ENCODE peak calls at places on chromosome 4, in ten cellular contexts. C is IMR-90; P is CD8-positive, alpha-beta T cell; L is lower lobe of right lung; H is psoas muscle; A is mammary epithelial cell; K is heart left ventricle; O is Peyer's patch; J is left lung; F is body of pancreas. S is an unnamed sample. For H3K4me1, the result is how much of the 10 kb centered on the place peaks cover.

GRCh38 chr4:53558981-53559620 is 32.2 kb downstream of the LNX1 start:
- DNase-seq in C (no peak), P (no peak), L (no peak), H (no peak), A (peak), K (no peak), O (no peak), J (no peak), F (no peak), S (no peak)

GRCh38 chr4:67575232-67575888 is 16.8 kb downstream of the STAP1 start:
- DNase-seq in C (no peak), P (no peak), L (no peak), H (no peak), A (no peak), K (no peak), O (no peak), J (no peak), F (no peak), S (no peak)

GRCh38 chr4:54661686-54662085 is 3.9 kb downstream of the KIT start:
- DNase-seq in C (peak), P (no peak), L (no peak), H (no peak), A (peak), K (no peak), O (no peak), J (no peak), F (no peak), S (peak)

GRCh38 chr4:109559625-109559982 is 442 bp upstream of the MCUB start:
- DNase-seq in C (no peak), P (peak), L (peak), H (peak), A (no peak), K (peak), O (peak), J (peak), F (no peak), S (peak)

GRCh38 chr4:102612824-102613366 is 111.7 kb downstream of the NFKB1 start:
- DNase-seq in C (no peak), P (peak), L (no peak), H (no peak), A (peak), K (no peak), O (no peak), J (no peak), F (no peak), S (no peak)

GRCh38 chr4:8846864-8847263 is 24.8 kb downstream of the HMX1 start:
- DNase-seq in C (no peak), P (no peak), L (peak), H (peak), A (no peak), K (no peak), O (no peak), J (peak), F (peak), S (peak)

GRCh38 chr4:122822466-122822865 is 4.2 kb upstream of the FGF2 start:
- DNase-seq in C (no peak), P (no peak), L (no peak), H (no peak), A (no peak), K (no peak), O (no peak), J (no peak), F (no peak), S (no peak)

GRCh38 chr4:146398896-146399443 is 122.8 kb downstream of the SLC10A7 start:
- DNase-seq in C (no peak), P (no peak), L (no peak), H (no peak), A (no peak), K (no peak), O (no peak), J (no peak), F (no peak), S (no peak)

GRCh38 chr4:145736241-145736831 is 56.4 kb downstream of the C4orf51 start:
- DNase-seq in C (no peak), P (no peak), L (peak), H (peak), A (no peak), K (peak), O (no peak), J (peak), F (peak), S (no peak)

GRCh38 chr4:75841641-75842520 is 60.4 kb downstream of the PPEF2 start:
- DNase-seq in C (no peak), P (no peak), L (no peak), H (no peak), A (no peak), K (peak), O (no peak), J (no peak), F (no peak), S (peak)

GRCh38 chr4:4430492-4431195 is 43.7 kb downstream of the NSG1 start:
- DNase-seq in C (peak), P (peak), L (no peak), H (no peak), A (peak), K (no peak), O (no peak), J (no peak), F (no peak), S (peak)

GRCh38 chr4:175435437-175435836 is 376.6 kb downstream of the GPM6A start:
- DNase-seq in C (peak), P (no peak), L (no peak), H (no peak), A (no peak), K (no peak), O (no peak), J (no peak), F (no peak), S (no peak)

GRCh38 chr4:173269280-173269679 is 64.9 kb downstream of the HMGB2 start:
- DNase-seq in C (no peak), P (no peak), L (no peak), H (no peak), A (no peak), K (no peak), O (no peak), J (no peak), F (no peak), S (no peak)

GRCh38 chr4:109721033-109721432 is 8.8 kb downstream of the PLA2G12A start:
- DNase-seq in C (peak), P (no peak), L (no peak), H (no peak), A (peak), K (no peak), O (no peak), J (no peak), F (no peak), S (peak)

GRCh38 chr4:40586729-40587128 is 42.9 kb downstream of the RBM47 start:
- DNase-seq in C (no peak), P (no peak), L (no peak), H (no peak), A (no peak), K (no peak), O (no peak), J (no peak), F (no peak), S (no peak)

GRCh38 chr4:53273726-53274125 is 92.1 kb downstream of the SCFD2 start:
- DNase-seq in C (peak), P (no peak), L (no peak), H (no peak), A (peak), K (no peak), O (no peak), J (no peak), F (no peak), S (peak)

GRCh38 chr4:169397762-169398161 is 127.0 kb upstream of the SH3RF1 start:
- DNase-seq in C (peak), P (no peak), L (no peak), H (no peak), A (peak), K (no peak), O (no peak), J (no peak), F (no peak), S (no peak)

GRCh38 chr4:99811850-99812249 is 4.8 kb upstream of the DAPP1 start:
- DNase-seq in C (peak), P (no peak), L (no peak), H (no peak), A (peak), K (no peak), O (peak), J (no peak), F (peak), S (no peak)

GRCh38 chr4:11475871-11476270 is 47.2 kb upstream of the HS3ST1 start:
- DNase-seq in C (no peak), P (no peak), L (no peak), H (no peak), A (no peak), K (no peak), O (no peak), J (no peak), F (no peak), S (no peak)

GRCh38 chr4:55018521-55018920 is 106.9 kb downstream of the KDR start:
- DNase-seq in C (peak), P (no peak), L (no peak), H (no peak), A (peak), K (no peak), O (no peak), J (no peak), F (no peak), S (no peak)

GRCh38 chr4:122099896-122100295 is 52.2 kb upstream of the BLTP1 start:
- DNase-seq in C (peak), P (no peak), L (no peak), H (no peak), A (no peak), K (no peak), O (no peak), J (no peak), F (no peak), S (no peak)

GRCh38 chr4:90357117-90357710 is 230.0 kb downstream of the CCSER1 start:
- DNase-seq in C (peak), P (no peak), L (no peak), H (no peak), A (peak), K (no peak), O (no peak), J (no peak), F (no peak), S (peak)

GRCh38 chr4:113732-114131 is 10.6 kb upstream of the ZNF718 start:
- DNase-seq in C (no peak), P (no peak), L (no peak), H (no peak), A (no peak), K (no peak), O (no peak), J (no peak), F (no peak), S (no peak)

GRCh38 chr4:167581449-167581965 is 347.2 kb upstream of the SPOCK3 start:
- DNase-seq in C (no peak), P (no peak), L (no peak), H (no peak), A (no peak), K (no peak), O (no peak), J (peak), F (no peak), S (no peak)

GRCh38 chr4:153295131-153295755 is 49.2 kb upstream of the MND1 start:
- DNase-seq in C (no peak), P (no peak), L (no peak), H (peak), A (peak), K (no peak), O (no peak), J (no peak), F (no peak), S (no peak)

GRCh38 chr4:116066711-116067245 is 953.4 kb upstream of the NDST4 start:
- DNase-seq in C (no peak), P (no peak), L (no peak), H (no peak), A (peak), K (no peak), O (no peak), J (no peak), F (no peak), S (peak)

GRCh38 chr4:80362578-80363181 is 27.1 kb downstream of the CFAP299 start:
- DNase-seq in C (peak), P (peak), L (no peak), H (no peak), A (peak), K (no peak), O (peak), J (peak), F (no peak), S (no peak)

GRCh38 chr4:83067058-83067639 is 32.2 kb downstream of the COPS4 start:
- DNase-seq in C (no peak), P (no peak), L (no peak), H (no peak), A (no peak), K (no peak), O (no peak), J (no peak), F (no peak), S (no peak)

GRCh38 chr4:128349921-128350320 is 62.3 kb upstream of the PGRMC2 start:
- DNase-seq in C (peak), P (no peak), L (no peak), H (no peak), A (no peak), K (no peak), O (no peak), J (no peak), F (no peak), S (no peak)

GRCh38 chr4:10099521-10100325 is 16.9 kb downstream of the WDR1 start:
- DNase-seq in C (no peak), P (peak), L (no peak), H (no peak), A (no peak), K (no peak), O (no peak), J (peak), F (no peak), S (no peak)

GRCh38 chr4:14871676-14872430 is 130.4 kb upstream of the CPEB2 start:
- DNase-seq in C (no peak), P (no peak), L (peak), H (no peak), A (peak), K (no peak), O (no peak), J (no peak), F (peak), S (no peak)

GRCh38 chr4:153036931-153037330 is 100.8 kb downstream of the FHDC1 start:
- DNase-seq in C (no peak), P (no peak), L (no peak), H (no peak), A (peak), K (no peak), O (no peak), J (no peak), F (no peak), S (peak)

GRCh38 chr4:111883557-111883999 is 261.7 kb upstream of the FAM241A start:
- DNase-seq in C (no peak), P (no peak), L (no peak), H (no peak), A (no peak), K (no peak), O (no peak), J (no peak), F (no peak), S (no peak)

GRCh38 chr4:182918791-182919302 is 1.7 kb upstream of the DCTD start:
- DNase-seq in C (no peak), P (no peak), L (no peak), H (no peak), A (peak), K (no peak), O (peak), J (no peak), F (no peak), S (no peak)

GRCh38 chr4:102392033-102392744 is 46.9 kb upstream of the SLC39A8 start:
- DNase-seq in C (no peak), P (no peak), L (no peak), H (no peak), A (no peak), K (no peak), O (no peak), J (no peak), F (no peak), S (no peak)

GRCh38 chr4:128286474-128287158 is 997 bp downstream of the PGRMC2 start:
- DNase-seq in C (peak), P (no peak), L (no peak), H (no peak), A (peak), K (no peak), O (no peak), J (no peak), F (no peak), S (peak)

GRCh38 chr4:86586160-86586572 is 7.9 kb upstream of the PTPN13 start:
- DNase-seq in C (no peak), P (no peak), L (no peak), H (no peak), A (peak), K (no peak), O (no peak), J (no peak), F (no peak), S (peak)

GRCh38 chr4:83212041-83212851 is 72.4 kb downstream of the COQ2 start:
- DNase-seq in C (no peak), P (peak), L (no peak), H (no peak), A (peak), K (no peak), O (peak), J (no peak), F (no peak), S (no peak)

GRCh38 chr4:119659576-119659975 is 31.0 kb upstream of the PDE5A start:
- DNase-seq in C (peak), P (no peak), L (no peak), H (no peak), A (no peak), K (no peak), O (no peak), J (no peak), F (no peak), S (no peak)

GRCh38 chr4:71211748-71212147 is 127.1 kb upstream of the SLC4A4 start:
- DNase-seq in C (no peak), P (no peak), L (no peak), H (no peak), A (no peak), K (no peak), O (no peak), J (no peak), F (no peak), S (peak)
- H3K27ac ChIP-seq in C (peak), P (no peak), L (no peak), H (no peak), A (no peak), K (no peak), O (no peak), J (no peak), F (no peak), S (peak)

DNA sequence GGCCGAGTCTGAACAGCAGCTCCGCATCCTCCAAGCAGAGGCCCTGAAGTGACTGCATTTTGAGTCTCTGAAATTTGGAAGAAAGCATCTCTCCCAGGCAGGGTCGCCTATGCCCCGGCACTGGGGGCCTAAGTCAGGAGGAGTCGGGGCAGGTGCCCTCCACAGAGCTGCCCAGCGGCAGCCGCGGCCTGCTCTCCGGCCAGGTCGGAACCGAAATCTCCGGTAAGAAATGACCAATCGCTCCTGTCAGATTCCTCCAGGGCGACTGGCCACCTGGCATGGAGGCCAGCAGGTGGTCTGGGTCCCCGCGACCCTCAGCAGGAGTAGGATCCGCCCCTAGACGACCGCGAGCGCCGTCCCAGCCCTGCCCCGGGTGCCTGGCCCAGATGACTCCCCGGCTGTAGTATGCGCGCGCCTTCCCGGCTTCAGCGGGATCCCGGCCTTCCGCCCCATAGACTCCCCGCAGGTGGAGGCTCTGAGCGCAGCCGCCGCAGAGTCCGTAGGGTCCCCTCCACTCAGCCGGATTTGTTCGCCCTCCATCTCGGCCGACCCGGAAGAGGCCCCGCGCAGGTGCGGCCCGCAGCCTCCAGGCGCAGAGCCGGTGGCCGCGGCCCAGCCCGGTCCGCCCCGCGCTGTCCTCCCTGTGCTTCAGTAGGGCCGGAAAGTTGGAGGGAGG is 1.5 kb downstream of the NKX1-1 start:
- DNase-seq in C (no peak), P (no peak), L (peak), H (peak), A (no peak), K (peak), O (no peak), J (peak), F (no peak), S (peak)
- H3K4me1 ChIP-seq in C (under half), P (under half), L (under half), H (under half), A (under half), K (under half), O (under half), J (under half), F (under half), S (under half)

GRCh38 chr4:186202490-186203140 is 11.2 kb downstream of the CYP4V2 start:
- DNase-seq in C (no peak), P (no peak), L (no peak), H (no peak), A (no peak), K (no peak), O (no peak), J (no peak), F (no peak), S (no peak)

GRCh38 chr4:186204103-186204559 is 12.8 kb downstream of the CYP4V2 start:
- DNase-seq in C (peak), P (no peak), L (no peak), H (no peak), A (no peak), K (no peak), O (no peak), J (no peak), F (no peak), S (peak)

GRCh38 chr4:186201535-186202230 is 10.3 kb downstream of the CYP4V2 start:
- DNase-seq in C (peak), P (peak), L (no peak), H (no peak), A (peak), K (no peak), O (peak), J (no peak), F (peak), S (peak)

GRCh38 chr4:186203391-186203802 is 12.0 kb downstream of the CYP4V2 start:
- DNase-seq in C (peak), P (no peak), L (no peak), H (no peak), A (no peak), K (no peak), O (no peak), J (no peak), F (no peak), S (peak)

DNA sequence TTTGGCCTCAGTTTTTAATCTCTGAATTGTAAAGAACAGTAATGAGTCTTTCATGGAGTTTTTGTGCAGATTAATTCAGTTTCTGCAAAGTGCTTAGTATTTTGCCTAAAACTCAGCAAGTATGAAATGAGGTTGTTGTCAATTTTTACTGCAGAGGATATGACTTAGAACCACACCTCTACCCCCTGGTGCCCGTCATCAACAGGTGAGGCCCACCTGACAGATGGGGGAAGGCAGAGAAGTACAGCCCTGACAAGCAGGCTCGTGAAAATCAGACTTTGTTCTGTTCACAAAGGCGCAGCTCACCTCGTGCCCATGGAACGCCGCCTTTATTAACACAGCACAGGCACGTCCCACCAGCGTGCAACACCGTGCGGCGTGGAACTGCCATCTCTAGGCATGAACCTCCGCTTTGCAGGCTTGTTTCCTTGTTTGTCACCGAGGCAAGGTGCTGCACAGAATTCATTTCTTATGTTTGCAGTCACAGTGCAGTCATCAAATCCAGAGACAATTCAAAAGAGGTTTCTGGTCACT is 13.3 kb downstream of the CYP4V2 start:
- DNase-seq in C (no peak), P (no peak), L (no peak), H (no peak), A (no peak), K (no peak), O (no peak), J (peak), F (no peak), S (peak)
- H3K4me3 ChIP-seq in C (peak), P (peak), L (no peak), H (peak), A (no peak), K (peak), O (no peak), J (no peak), F (no peak), S (peak)

DNA sequence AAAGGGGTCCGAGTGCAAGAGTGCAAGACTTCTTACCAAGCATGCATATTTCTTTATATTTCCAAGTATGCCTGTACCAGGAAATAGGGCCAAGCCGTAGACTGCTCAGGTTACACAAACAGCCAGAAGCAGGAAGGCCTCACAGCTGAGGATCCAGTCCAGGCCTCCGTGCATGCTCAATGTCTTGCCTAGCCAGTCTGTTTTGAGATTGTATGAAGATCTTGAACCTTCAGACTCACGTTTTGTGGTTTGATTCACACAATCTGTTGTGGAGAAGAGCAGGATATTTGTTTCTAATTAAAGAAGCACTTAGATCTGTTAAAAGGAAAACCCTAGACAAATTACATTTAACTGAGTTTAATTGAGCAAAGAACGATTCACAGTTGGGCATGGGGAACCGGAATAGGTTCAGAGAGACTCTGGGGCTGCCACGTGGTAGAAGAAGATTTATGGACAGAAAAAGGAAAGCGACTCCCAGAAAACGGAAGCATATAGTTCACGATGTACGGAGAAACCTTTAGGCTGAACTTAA is 1.2 kb downstream of the MGST2 start:
- DNase-seq in C (peak), P (no peak), L (peak), H (peak), A (peak), K (peak), O (no peak), J (no peak), F (peak), S (no peak)
- H3K27ac ChIP-seq in C (no peak), P (no peak), L (peak), H (peak), A (peak), K (peak), O (peak), J (peak), F (peak), S (peak)

GRCh38 chr4:3301450-3302163 is 8.8 kb downstream of the RGS12 start:
- DNase-seq in C (no peak), P (no peak), L (no peak), H (no peak), A (no peak), K (no peak), O (no peak), J (peak), F (no peak), S (peak)
- H3K4me1 ChIP-seq in C (under half), P (half or more), L (half or more), H (under half), A (under half), K (under half), O (under half), J (under half), F (under half), S (under half)

S was measured in osteoblast.